ENCODE peak calls at places on chromosomes 16 and 17, in five cellular contexts. D, C, S, Z and M are unnamed samples.

GRCh38 chr16:64459821-64460220 is 662.0 kb downstream of the CDH11 start:
- ATAC-seq in C (no peak), S (no peak), Z (no peak), D (no peak), M (no peak)

GRCh38 chr16:83771306-83771942 is 36.4 kb upstream of the HSBP1 start:
- ATAC-seq in C (no peak), Z (no peak), D (peak), S (no peak), M (no peak)

GRCh38 chr16:35735403-35736251 is 2276.2 kb downstream of the TP53TG3F start:
- ATAC-seq in Z (no peak), S (no peak), C (no peak), D (no peak), M (no peak)

GRCh38 chr16:78353610-78354009 is 254.2 kb downstream of the WWOX start:
- ATAC-seq in Z (no peak), S (no peak), C (no peak), D (no peak), M (no peak)

GRCh38 chr17:47176438-47176837 is 12.7 kb downstream of the CDC27 start:
- ATAC-seq in Z (no peak), C (no peak), S (no peak), D (no peak), M (no peak)

GRCh38 chr17:73973881-73974409 is 229.5 kb upstream of the RPL38 start:
- ATAC-seq in Z (no peak), C (no peak), S (no peak), D (no peak), M (no peak)

GRCh38 chr16:87131996-87132345 is 185.2 kb downstream of the C16orf95 start:
- ATAC-seq in S (no peak), D (no peak), C (no peak), Z (no peak), M (no peak)

GRCh38 chr17:63649813-63650212 is 27.6 kb downstream of the MAP3K3 start:
- ATAC-seq in S (no peak), C (no peak), Z (no peak), D (no peak), M (no peak)

GRCh38 chr17:29158096-29158495 is 22.1 kb downstream of the MYO18A start:
- ATAC-seq in Z (no peak), D (no peak), S (no peak), C (no peak), M (no peak)

GRCh38 chr17:57956311-57957119 is 1.3 kb upstream of the CUEDC1 start:
- ATAC-seq in C (peak), D (no peak), S (peak), Z (peak), M (no peak)